ENCODE peak calls at places on chromosomes 2 and 18, in six cellular contexts. One of them, this sample, is unnamed.
A peak's percentile ranks its signal among the peaks of the same experiment; 100 is the strongest.

GRCh38 chr2:2777876-2778275 is 446.8 kb upstream of the MYT1L start:
- DNase-seq in left lung: no peak
- DNase-seq in fibroblast of mammary gland: no peak
- DNase-seq in astrocyte: no peak
- DNase-seq in lung: no peak
- DNase-seq in K562: no peak
- DNase-seq in this sample: no peak

GRCh38 chr2:150374562-150374961 is 112.9 kb downstream of the RND3 start:
- DNase-seq in left lung: no peak
- DNase-seq in fibroblast of mammary gland: no peak
- DNase-seq in astrocyte: no peak
- DNase-seq in lung: no peak
- DNase-seq in K562: no peak
- DNase-seq in this sample: no peak

GRCh38 chr2:74039611-74040010 is 54.9 kb downstream of the TET3 start:
- DNase-seq in left lung: no peak
- DNase-seq in fibroblast of mammary gland: no peak
- DNase-seq in astrocyte: no peak
- DNase-seq in lung: no peak
- DNase-seq in K562: no peak
- DNase-seq in this sample: no peak

GRCh38 chr2:240906141-240906910 is at the start of gene CROCC2:
- DNase-seq in left lung: peak; percentile 64
- DNase-seq in fibroblast of mammary gland: no peak
- DNase-seq in astrocyte: no peak
- DNase-seq in lung: no peak
- DNase-seq in K562: no peak
- DNase-seq in this sample: no peak

GRCh38 chr2:74146929-74147728 is 583 bp downstream of the BOLA3 start:
- DNase-seq in left lung: no peak
- DNase-seq in fibroblast of mammary gland: peak; percentile 55
- DNase-seq in astrocyte: peak; percentile 22
- DNase-seq in lung: peak; percentile 34
- DNase-seq in K562: no peak
- DNase-seq in this sample: no peak

GRCh38 chr2:18924905-18925691 is 335.7 kb upstream of the NT5C1B start:
- DNase-seq in left lung: no peak
- DNase-seq in fibroblast of mammary gland: peak; percentile 63
- DNase-seq in astrocyte: peak; percentile 93
- DNase-seq in lung: no peak
- DNase-seq in K562: no peak
- DNase-seq in this sample: no peak

GRCh38 chr2:181185948-181186347 is 205.5 kb downstream of the UBE2E3 start:
- DNase-seq in left lung: no peak
- DNase-seq in fibroblast of mammary gland: no peak
- DNase-seq in astrocyte: peak; percentile 14
- DNase-seq in lung: no peak
- DNase-seq in K562: no peak
- DNase-seq in this sample: no peak

GRCh38 chr2:11738589-11739436 is 7.6 kb upstream of the LPIN1 start:
- DNase-seq in left lung: no peak
- DNase-seq in fibroblast of mammary gland: peak; percentile 92
- DNase-seq in astrocyte: peak; percentile 74
- DNase-seq in lung: peak; percentile 85
- DNase-seq in K562: no peak
- DNase-seq in this sample: no peak

GRCh38 chr18:10895976-10896375 is 253.4 kb downstream of the PIEZO2 start:
- DNase-seq in left lung: no peak
- DNase-seq in fibroblast of mammary gland: no peak
- DNase-seq in astrocyte: no peak
- DNase-seq in lung: no peak
- DNase-seq in K562: no peak
- DNase-seq in this sample: no peak

GRCh38 chr2:217016829-217017228 is 157.0 kb upstream of the TNP1 start:
- DNase-seq in left lung: no peak
- DNase-seq in fibroblast of mammary gland: no peak
- DNase-seq in astrocyte: no peak
- DNase-seq in lung: no peak
- DNase-seq in K562: no peak
- DNase-seq in this sample: no peak

DNA sequence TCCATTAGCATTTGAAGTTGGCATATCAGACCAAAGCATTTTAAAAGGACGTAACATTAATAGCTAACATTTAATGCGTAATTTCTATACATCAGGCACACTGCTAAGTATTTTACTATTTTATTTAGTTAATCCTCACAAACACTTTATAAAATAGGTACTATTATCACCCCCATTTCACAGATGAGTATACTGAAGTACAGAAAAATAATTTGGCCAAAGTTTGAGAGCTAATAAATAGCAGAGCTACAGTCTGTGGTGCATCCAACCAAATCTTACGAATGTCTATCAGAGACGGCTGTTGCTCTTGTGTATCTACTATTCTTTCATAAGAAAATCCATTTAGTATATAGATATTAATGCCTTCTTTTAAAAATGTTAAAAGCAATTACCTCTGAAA is 11.9 kb downstream of the TYW5 start:
- DNase-seq in left lung: no peak
- DNase-seq in fibroblast of mammary gland: no peak
- DNase-seq in astrocyte: no peak
- DNase-seq in lung: no peak
- DNase-seq in K562: no peak
- DNase-seq in this sample: no peak
- TF ChIP-seq CTCF in left lung: no peak
- TF ChIP-seq CTCF in fibroblast of mammary gland: no peak
- TF ChIP-seq CTCF in astrocyte: no peak
- TF ChIP-seq CTCF in lung: no peak
- TF ChIP-seq CTCF in K562: no peak
- TF ChIP-seq CTCF in this sample: no peak

GRCh38 chr2:65112630-65113029 is 17.3 kb downstream of the RAB1A start:
- DNase-seq in left lung: no peak
- DNase-seq in fibroblast of mammary gland: no peak
- DNase-seq in astrocyte: no peak
- DNase-seq in lung: no peak
- DNase-seq in K562: no peak
- DNase-seq in this sample: no peak

GRCh38 chr2:65114921-65115320 is 15.0 kb downstream of the RAB1A start:
- DNase-seq in left lung: no peak
- DNase-seq in fibroblast of mammary gland: no peak
- DNase-seq in astrocyte: no peak
- DNase-seq in lung: no peak
- DNase-seq in K562: no peak
- DNase-seq in this sample: no peak

GRCh38 chr2:65113229-65113628 is 16.7 kb downstream of the RAB1A start:
- DNase-seq in left lung: no peak
- DNase-seq in fibroblast of mammary gland: no peak
- DNase-seq in astrocyte: no peak
- DNase-seq in lung: no peak
- DNase-seq in K562: no peak
- DNase-seq in this sample: no peak

GRCh38 chr2:65113816-65114215 is 16.1 kb downstream of the RAB1A start:
- DNase-seq in left lung: no peak
- DNase-seq in fibroblast of mammary gland: no peak
- DNase-seq in astrocyte: no peak
- DNase-seq in lung: no peak
- DNase-seq in K562: no peak
- DNase-seq in this sample: no peak

GRCh38 chr2:65116645-65117044 is 13.3 kb downstream of the RAB1A start:
- DNase-seq in left lung: no peak
- DNase-seq in fibroblast of mammary gland: no peak
- DNase-seq in astrocyte: no peak
- DNase-seq in lung: no peak
- DNase-seq in K562: no peak
- DNase-seq in this sample: no peak
- TF ChIP-seq CTCF in left lung: no peak
- TF ChIP-seq CTCF in fibroblast of mammary gland: no peak
- TF ChIP-seq CTCF in astrocyte: no peak
- TF ChIP-seq CTCF in lung: no peak
- TF ChIP-seq CTCF in K562: no peak
- TF ChIP-seq CTCF in this sample: no peak

DNA sequence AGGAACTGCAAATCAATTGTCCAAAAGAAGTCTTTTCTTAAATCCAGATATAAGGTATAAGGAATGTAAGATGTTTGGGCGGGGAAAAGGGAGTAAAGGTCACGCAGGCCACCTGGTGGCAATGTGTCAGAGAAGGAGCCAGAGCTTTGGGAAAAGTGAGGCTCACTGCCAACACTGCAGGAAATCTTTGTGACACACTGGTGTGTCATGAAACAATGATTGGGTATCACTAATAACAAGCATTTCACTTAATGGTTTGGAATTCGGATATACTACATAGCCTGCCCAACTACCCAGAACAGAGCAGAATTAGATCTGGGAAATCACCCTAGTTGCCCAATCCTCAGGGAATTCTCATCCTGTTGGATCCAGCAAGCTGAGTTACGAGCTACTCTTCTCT is 61.0 kb downstream of the RBMS1 start:
- DNase-seq in left lung: no peak
- DNase-seq in fibroblast of mammary gland: peak; percentile 93
- DNase-seq in astrocyte: peak; percentile 79
- DNase-seq in lung: no peak
- DNase-seq in K562: no peak
- DNase-seq in this sample: no peak
- TF ChIP-seq CTCF in left lung: no peak
- TF ChIP-seq CTCF in fibroblast of mammary gland: no peak
- TF ChIP-seq CTCF in astrocyte: no peak
- TF ChIP-seq CTCF in lung: no peak
- TF ChIP-seq CTCF in K562: no peak
- TF ChIP-seq CTCF in this sample: no peak

DNA sequence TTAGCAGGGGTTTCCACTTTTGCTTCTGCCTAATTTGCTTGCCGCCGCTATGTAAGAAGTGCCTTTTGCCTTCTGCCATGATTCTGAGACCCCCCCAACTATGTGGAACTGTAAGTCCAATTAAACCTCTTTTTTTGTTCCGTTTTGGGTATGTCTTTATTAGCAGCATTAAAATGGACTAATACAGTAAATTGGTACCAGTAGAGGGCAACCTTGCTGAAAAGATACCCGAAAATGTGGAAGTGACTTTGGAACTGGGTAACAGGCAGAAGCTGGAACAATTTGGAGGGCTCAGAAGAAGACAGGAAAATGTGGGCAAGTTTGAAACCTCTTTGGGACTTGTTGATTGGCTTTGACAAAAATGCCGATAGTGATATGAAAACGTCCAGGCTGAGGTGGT is 216.1 kb upstream of the FSIP2 start:
- DNase-seq in left lung: no peak
- DNase-seq in fibroblast of mammary gland: no peak
- DNase-seq in astrocyte: no peak
- DNase-seq in lung: no peak
- DNase-seq in K562: no peak
- DNase-seq in this sample: no peak
- TF ChIP-seq CTCF in left lung: no peak
- TF ChIP-seq CTCF in fibroblast of mammary gland: no peak
- TF ChIP-seq CTCF in astrocyte: no peak
- TF ChIP-seq CTCF in lung: no peak
- TF ChIP-seq CTCF in K562: no peak
- TF ChIP-seq CTCF in this sample: no peak

DNA sequence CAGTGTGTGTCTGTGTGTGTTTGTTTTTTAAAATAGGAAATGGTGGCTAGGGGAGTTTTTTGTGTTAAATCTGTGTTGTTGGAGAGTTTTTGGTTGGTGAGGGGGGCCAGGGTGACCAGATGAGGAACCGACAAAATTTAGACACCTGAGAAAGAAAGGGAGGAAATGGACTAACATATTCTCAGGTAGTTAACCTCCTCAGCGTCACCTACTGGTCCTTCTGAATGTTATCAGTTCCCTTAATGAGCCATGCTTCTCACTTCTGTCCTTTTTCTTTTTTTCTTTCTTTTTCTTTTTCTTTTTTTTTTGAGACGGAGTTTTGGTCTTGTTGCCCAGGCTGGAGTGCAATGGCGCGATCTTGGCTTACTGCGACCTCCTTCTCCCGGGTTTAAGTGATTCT is 107.0 kb downstream of the FMNL2 start:
- DNase-seq in left lung: no peak
- DNase-seq in fibroblast of mammary gland: no peak
- DNase-seq in astrocyte: no peak
- DNase-seq in lung: no peak
- DNase-seq in K562: no peak
- DNase-seq in this sample: no peak
- TF ChIP-seq CTCF in left lung: no peak
- TF ChIP-seq CTCF in fibroblast of mammary gland: no peak
- TF ChIP-seq CTCF in astrocyte: no peak
- TF ChIP-seq CTCF in lung: no peak
- TF ChIP-seq CTCF in K562: no peak
- TF ChIP-seq CTCF in this sample: no peak

GRCh38 chr18:78430171-78430857 is 549.3 kb upstream of the SALL3 start:
- DNase-seq in left lung: no peak
- DNase-seq in fibroblast of mammary gland: no peak
- DNase-seq in astrocyte: no peak
- DNase-seq in lung: no peak
- DNase-seq in K562: no peak
- DNase-seq in this sample: no peak

GRCh38 chr18:78427081-78427480 is 552.5 kb upstream of the SALL3 start:
- DNase-seq in left lung: no peak
- DNase-seq in fibroblast of mammary gland: no peak
- DNase-seq in astrocyte: no peak
- DNase-seq in lung: no peak
- DNase-seq in K562: no peak
- DNase-seq in this sample: no peak

GRCh38 chr18:78436110-78436509 is 543.5 kb upstream of the SALL3 start:
- DNase-seq in left lung: no peak
- DNase-seq in fibroblast of mammary gland: no peak
- DNase-seq in astrocyte: no peak
- DNase-seq in lung: no peak
- DNase-seq in K562: no peak
- DNase-seq in this sample: no peak

GRCh38 chr18:78429127-78430108 is 550.2 kb upstream of the SALL3 start:
- DNase-seq in left lung: no peak
- DNase-seq in fibroblast of mammary gland: no peak
- DNase-seq in astrocyte: no peak
- DNase-seq in lung: no peak
- DNase-seq in K562: no peak
- DNase-seq in this sample: no peak

DNA sequence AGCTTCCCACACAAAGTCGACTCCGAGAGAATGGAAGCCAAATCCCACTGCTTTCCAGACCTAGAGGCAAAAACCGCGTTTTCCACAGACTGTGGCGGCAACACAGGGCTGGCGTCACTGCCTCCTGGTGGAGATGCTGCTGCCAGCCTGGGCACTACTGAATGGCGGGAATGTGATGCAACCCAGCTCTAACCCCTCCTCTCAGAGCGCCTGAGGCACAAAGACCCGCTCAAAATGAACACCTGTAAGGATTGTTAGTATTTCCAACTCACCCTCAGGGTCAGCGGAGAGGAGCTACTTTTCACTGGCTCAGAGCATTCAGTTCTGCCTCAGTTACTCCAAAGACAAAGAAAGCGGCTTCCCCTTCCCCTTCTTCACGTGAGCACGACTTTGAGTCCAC is 548.0 kb upstream of the SALL3 start:
- DNase-seq in left lung: no peak
- DNase-seq in fibroblast of mammary gland: no peak
- DNase-seq in astrocyte: no peak
- DNase-seq in lung: no peak
- DNase-seq in K562: no peak
- DNase-seq in this sample: no peak
- TF ChIP-seq CTCF in left lung: no peak
- TF ChIP-seq CTCF in fibroblast of mammary gland: no peak
- TF ChIP-seq CTCF in astrocyte: no peak
- TF ChIP-seq CTCF in lung: no peak
- TF ChIP-seq CTCF in K562: no peak
- TF ChIP-seq CTCF in this sample: no peak